ENCODE peak calls at places on chromosomes 6 and 20, in four cellular contexts. M is PC-9, U is heart right ventricle, D is astrocyte. K is an unnamed sample.

GRCh38 chr6:4910060-4910746 is 93.6 kb downstream of the RPP40 start:
- DNase-seq in M (no peak), U (no peak), D (peak), K (no peak)

GRCh38 chr6:105794263-105794662 is 291.9 kb upstream of the PRDM1 start:
- DNase-seq in M (peak), U (peak), D (no peak), K (no peak)

GRCh38 chr6:40349092-40349491 is 238.1 kb downstream of the LRFN2 start:
- DNase-seq in M (no peak), U (no peak), D (peak), K (peak)

GRCh38 chr6:144195671-144196070 is 45.4 kb downstream of the STX11 start:
- DNase-seq in M (peak), U (no peak), D (peak), K (no peak)

GRCh38 chr6:164926686-164927085 is 382.7 kb downstream of the C6orf118 start:
- DNase-seq in M (no peak), U (no peak), D (no peak), K (no peak)

GRCh38 chr6:105642708-105643107 is 239.8 kb upstream of the PREP start:
- DNase-seq in M (no peak), U (no peak), D (peak), K (no peak)

GRCh38 chr6:45592991-45593390 is 215.3 kb upstream of the SUPT3H start:
- DNase-seq in M (no peak), U (no peak), D (peak), K (no peak)

GRCh38 chr6:119821380-119821779 is 471.8 kb upstream of the MAN1A1 start:
- DNase-seq in M (no peak), U (no peak), D (no peak), K (no peak)

GRCh38 chr6:41637179-41638001 is 878 bp upstream of the MDFI start:
- DNase-seq in M (peak), U (no peak), D (no peak), K (no peak)

GRCh38 chr6:4125933-4126864 is 9.2 kb downstream of the ECI2 start:
- DNase-seq in M (peak), U (no peak), D (peak), K (no peak)

GRCh38 chr20:1310087-1310486 is 18.9 kb downstream of the SDCBP2 start:
- DNase-seq in M (no peak), U (no peak), D (no peak), K (no peak)

GRCh38 chr6:71211799-71212198 is 76.8 kb upstream of the OGFRL1 start:
- DNase-seq in M (no peak), U (no peak), D (no peak), K (no peak)

GRCh38 chr6:157513004-157513603 is 132.1 kb downstream of the ZDHHC14 start:
- DNase-seq in M (no peak), U (no peak), D (no peak), K (no peak)

GRCh38 chr6:168150551-168151444 is 71.8 kb upstream of the FRMD1 start:
- DNase-seq in M (no peak), U (no peak), D (no peak), K (no peak)

DNA sequence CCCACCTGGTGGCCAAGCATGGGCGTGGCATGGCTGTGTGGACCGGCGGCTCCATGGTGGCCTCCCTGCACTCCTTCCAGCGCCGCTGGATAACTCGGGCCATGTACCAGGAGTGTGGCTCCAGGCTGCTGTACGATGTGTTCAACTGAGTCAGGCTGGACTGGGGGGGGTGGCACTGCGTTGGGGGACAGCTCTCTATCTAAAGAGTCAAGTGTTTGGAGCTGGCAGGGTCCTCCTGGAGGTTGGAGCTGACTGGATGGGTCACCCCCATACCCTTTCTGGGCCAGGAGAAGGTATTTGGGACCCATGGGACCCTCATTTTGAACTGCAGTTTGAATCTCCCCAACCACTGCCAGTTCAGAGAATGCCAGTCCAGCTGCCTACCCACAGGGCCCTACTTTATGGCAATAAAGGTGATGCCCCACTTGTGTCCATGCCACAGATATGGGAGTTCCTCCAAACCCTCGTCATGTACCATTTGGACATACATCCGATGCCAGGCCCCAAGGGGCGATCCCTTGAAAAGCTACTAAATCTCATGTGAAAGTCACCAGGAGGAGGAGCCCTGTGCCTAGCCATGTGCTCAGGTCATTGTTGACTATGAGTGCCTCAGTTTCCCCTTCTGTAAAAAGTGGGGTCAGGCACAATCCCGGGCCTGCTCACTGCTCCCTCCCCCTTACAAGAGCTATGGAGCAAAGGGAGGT is 1.5 kb downstream of the ACTL10 start:
- DNase-seq in M (no peak), U (peak), D (no peak), K (no peak)
- H3K4me3 ChIP-seq in M (peak), U (peak), D (peak), K (peak)

DNA sequence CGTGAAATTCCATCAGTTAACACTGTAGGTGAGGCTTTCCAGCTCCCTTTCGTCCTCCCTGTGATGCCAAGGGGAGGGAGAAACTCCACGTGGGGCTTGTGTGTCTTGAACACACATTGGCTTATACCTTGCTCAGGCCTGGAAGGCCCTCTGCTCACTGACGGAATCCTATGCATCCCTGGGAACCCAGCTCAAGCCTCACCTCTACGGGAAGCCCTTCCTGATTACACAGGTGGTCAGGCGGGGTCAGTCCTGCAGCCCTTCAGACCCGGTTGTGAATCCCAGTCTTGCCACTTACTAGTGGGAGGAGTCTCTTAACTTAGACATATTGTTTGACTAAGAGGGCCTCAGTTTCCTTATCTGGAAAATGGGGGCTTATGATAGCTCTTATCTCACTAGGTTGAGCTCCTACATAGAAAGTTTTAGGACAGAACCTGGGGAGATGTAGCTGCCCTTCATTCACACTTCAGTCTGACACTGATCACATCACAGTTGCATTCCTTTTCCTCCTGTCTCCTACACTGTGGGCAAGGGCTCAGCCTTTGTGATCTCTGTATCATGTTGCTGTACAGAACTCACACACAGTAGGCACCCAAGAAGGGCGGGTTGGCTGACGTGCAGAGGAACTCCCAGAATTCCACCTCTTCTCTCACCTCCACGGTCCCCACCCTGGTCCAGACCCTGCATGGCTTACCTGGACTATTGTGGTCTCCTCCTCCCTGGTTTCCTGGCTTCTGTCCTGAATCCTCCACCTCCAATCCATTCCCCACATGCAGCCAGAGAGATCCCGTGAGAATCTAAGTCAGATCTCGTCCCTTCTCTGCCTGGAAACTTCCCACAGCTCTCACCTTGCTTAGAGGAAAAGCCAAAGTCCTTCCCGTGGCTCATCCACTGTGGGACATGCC is 129.6 kb downstream of the CEBPB start:
- DNase-seq in M (no peak), U (no peak), D (no peak), K (no peak)
- H3K4me3 ChIP-seq in M (peak), U (no peak), D (peak), K (no peak)

GRCh38 chr6:33192671-33193602 is 670 bp upstream of the COL11A2 start:
- DNase-seq in M (no peak), U (peak), D (no peak), K (peak)

GRCh38 chr6:33189625-33190024 is 2.6 kb downstream of the COL11A2 start:
- DNase-seq in M (no peak), U (no peak), D (no peak), K (no peak)

GRCh38 chr6:33192105-33192646 is at the start of gene COL11A2:
- DNase-seq in M (no peak), U (no peak), D (no peak), K (no peak)

GRCh38 chr6:33190504-33191107 is 1.7 kb downstream of the COL11A2 start:
- DNase-seq in M (no peak), U (no peak), D (no peak), K (no peak)

DNA sequence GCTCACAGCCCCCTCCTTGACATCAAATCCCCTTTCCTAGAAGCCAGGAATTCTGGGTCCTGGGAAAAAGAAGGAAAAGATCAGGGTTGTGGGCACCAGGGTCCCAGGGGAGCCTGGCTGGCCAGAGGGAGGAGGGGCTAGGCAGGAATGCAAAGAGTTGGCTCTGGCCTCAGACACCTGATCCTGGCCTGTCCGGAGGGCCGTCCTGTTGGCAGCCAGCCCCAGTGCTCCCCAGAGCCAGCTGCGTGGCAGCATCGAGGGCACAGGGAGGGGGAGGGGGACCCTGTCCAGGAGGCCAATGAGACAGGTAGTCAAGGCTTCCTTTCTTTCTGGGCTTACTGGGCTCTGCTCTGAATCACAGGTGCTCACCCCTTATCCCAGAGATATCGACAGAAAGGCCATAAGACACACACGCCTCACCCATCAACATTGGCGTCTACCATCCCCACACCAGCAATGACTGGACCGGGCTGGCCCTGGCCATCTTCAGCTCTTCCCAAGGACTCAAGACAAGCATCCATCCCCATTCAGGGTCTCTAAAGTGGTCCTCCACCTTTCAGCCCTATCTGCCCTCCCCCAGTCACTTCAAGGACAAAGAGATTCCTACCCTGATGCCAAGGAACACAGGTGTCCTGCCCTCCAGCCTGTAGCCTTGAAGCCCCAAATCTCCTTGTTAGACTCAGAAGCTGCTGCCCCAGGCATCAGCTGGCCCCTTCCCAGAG is 723 bp downstream of the COL11A2 start:
- DNase-seq in M (peak), U (no peak), D (no peak), K (no peak)
- H3K4me3 ChIP-seq in M (no peak), U (no peak), D (no peak), K (no peak)

DNA sequence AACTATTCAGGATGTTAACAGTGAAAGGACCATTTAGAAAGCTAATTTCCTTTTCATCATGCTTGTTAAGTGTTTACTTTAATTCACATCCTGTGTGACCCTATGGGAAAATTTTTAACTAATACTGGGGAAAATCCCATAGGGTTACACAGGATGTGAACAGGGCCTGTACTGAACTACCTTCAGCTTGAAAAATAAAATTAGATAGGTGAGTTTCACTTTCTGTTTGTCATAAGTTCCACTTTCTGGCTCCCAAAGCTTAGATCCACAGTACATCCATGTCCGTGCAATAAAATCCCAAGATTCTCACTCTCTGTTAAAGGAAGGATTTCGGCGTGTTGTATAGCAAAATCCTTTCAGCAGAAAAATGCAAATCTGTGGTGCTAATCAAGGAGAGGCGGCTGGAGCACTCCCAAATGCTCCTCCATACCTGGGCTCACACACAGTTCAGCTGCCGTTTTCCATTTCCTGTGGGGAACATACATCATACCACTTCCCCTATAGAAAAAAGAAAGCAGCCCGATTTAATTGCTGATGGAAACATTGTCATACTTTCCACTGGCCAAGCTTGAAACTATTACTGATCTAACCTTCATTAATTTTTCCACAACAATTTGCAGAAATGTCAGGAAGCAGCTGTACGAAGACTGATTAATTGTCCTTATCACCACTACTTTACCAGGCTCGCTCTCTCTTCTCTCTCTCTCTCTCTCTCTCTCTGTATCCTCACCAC is 125.2 kb downstream of the HIVEP2 start:
- DNase-seq in M (no peak), U (no peak), D (peak), K (no peak)
- H3K4me3 ChIP-seq in M (peak), U (peak), D (peak), K (peak)

K was measured in dorsolateral prefrontal cortex.